ENCODE peak calls at places on chromosome 17, in ten cellular contexts. One of them, this sample, is unnamed.

GRCh38 chr17:37558299-37558698 is 50.9 kb downstream of the SYNRG start:
- DNase-seq in IMR-90: peak; percentile 47
- DNase-seq in A549: no peak
- DNase-seq in heart left ventricle: no peak
- DNase-seq in K562: no peak
- DNase-seq in Peyer's patch: no peak
- DNase-seq in stomach: no peak
- DNase-seq in thyroid gland: no peak
- DNase-seq in lower leg skin: no peak
- DNase-seq in esophagus squamous epithelium: no peak
- DNase-seq in this sample: no peak

GRCh38 chr17:50458290-50458689 is 10.4 kb downstream of the CHAD start:
- DNase-seq in IMR-90: no peak
- DNase-seq in A549: no peak
- DNase-seq in heart left ventricle: no peak
- DNase-seq in K562: no peak
- DNase-seq in Peyer's patch: no peak
- DNase-seq in stomach: no peak
- DNase-seq in thyroid gland: no peak
- DNase-seq in lower leg skin: no peak
- DNase-seq in esophagus squamous epithelium: no peak
- DNase-seq in this sample: no peak

GRCh38 chr17:40329981-40330794 is 21.2 kb downstream of the RARA start:
- DNase-seq in IMR-90: no peak
- DNase-seq in A549: no peak
- DNase-seq in heart left ventricle: peak; percentile 89
- DNase-seq in K562: peak; percentile 48
- DNase-seq in Peyer's patch: no peak
- DNase-seq in stomach: peak; percentile 76
- DNase-seq in thyroid gland: peak; percentile 95
- DNase-seq in lower leg skin: no peak
- DNase-seq in esophagus squamous epithelium: no peak
- DNase-seq in this sample: peak; percentile 84

GRCh38 chr17:6786618-6787017 is 10.6 kb downstream of the FBXO39 start:
- DNase-seq in IMR-90: peak; percentile 63
- DNase-seq in A549: peak; percentile 14
- DNase-seq in heart left ventricle: no peak
- DNase-seq in K562: no peak
- DNase-seq in Peyer's patch: no peak
- DNase-seq in stomach: no peak
- DNase-seq in thyroid gland: no peak
- DNase-seq in lower leg skin: no peak
- DNase-seq in esophagus squamous epithelium: no peak
- DNase-seq in this sample: no peak

GRCh38 chr17:38636054-38636453 is 30.3 kb upstream of the SRCIN1 start:
- DNase-seq in IMR-90: no peak
- DNase-seq in A549: no peak
- DNase-seq in heart left ventricle: no peak
- DNase-seq in K562: no peak
- DNase-seq in Peyer's patch: no peak
- DNase-seq in stomach: no peak
- DNase-seq in thyroid gland: no peak
- DNase-seq in lower leg skin: no peak
- DNase-seq in esophagus squamous epithelium: no peak
- DNase-seq in this sample: peak; percentile 12

GRCh38 chr17:67116045-67116575 is 71.8 kb downstream of the CACNG1 start:
- DNase-seq in IMR-90: no peak
- DNase-seq in A549: no peak
- DNase-seq in heart left ventricle: no peak
- DNase-seq in K562: no peak
- DNase-seq in Peyer's patch: no peak
- DNase-seq in stomach: no peak
- DNase-seq in thyroid gland: no peak
- DNase-seq in lower leg skin: no peak
- DNase-seq in esophagus squamous epithelium: no peak
- DNase-seq in this sample: no peak

GRCh38 chr17:64356304-64356686 is 34.4 kb downstream of the PECAM1 start:
- DNase-seq in IMR-90: no peak
- DNase-seq in A549: no peak
- DNase-seq in heart left ventricle: no peak
- DNase-seq in K562: no peak
- DNase-seq in Peyer's patch: no peak
- DNase-seq in stomach: no peak
- DNase-seq in thyroid gland: no peak
- DNase-seq in lower leg skin: no peak
- DNase-seq in esophagus squamous epithelium: no peak
- DNase-seq in this sample: no peak

GRCh38 chr17:39564201-39564828 is 43.4 kb downstream of the NEUROD2 start:
- DNase-seq in IMR-90: no peak
- DNase-seq in A549: peak; percentile 36
- DNase-seq in heart left ventricle: no peak
- DNase-seq in K562: peak; percentile 52
- DNase-seq in Peyer's patch: no peak
- DNase-seq in stomach: no peak
- DNase-seq in thyroid gland: no peak
- DNase-seq in lower leg skin: no peak
- DNase-seq in esophagus squamous epithelium: no peak
- DNase-seq in this sample: no peak

GRCh38 chr17:57637668-57638010 is 107.5 kb downstream of the CCDC182 start:
- DNase-seq in IMR-90: no peak
- DNase-seq in A549: no peak
- DNase-seq in heart left ventricle: no peak
- DNase-seq in K562: no peak
- DNase-seq in Peyer's patch: no peak
- DNase-seq in stomach: no peak
- DNase-seq in thyroid gland: no peak
- DNase-seq in lower leg skin: no peak
- DNase-seq in esophagus squamous epithelium: no peak
- DNase-seq in this sample: no peak

GRCh38 chr17:69477204-69477899 is 62.9 kb downstream of the MAP2K6 start:
- DNase-seq in IMR-90: no peak
- DNase-seq in A549: no peak
- DNase-seq in heart left ventricle: no peak
- DNase-seq in K562: no peak
- DNase-seq in Peyer's patch: no peak
- DNase-seq in stomach: no peak
- DNase-seq in thyroid gland: no peak
- DNase-seq in lower leg skin: no peak
- DNase-seq in esophagus squamous epithelium: no peak
- DNase-seq in this sample: no peak

GRCh38 chr17:12512712-12513355 is 152.9 kb upstream of the MYOCD start:
- DNase-seq in IMR-90: peak; percentile 77
- DNase-seq in A549: no peak
- DNase-seq in heart left ventricle: no peak
- DNase-seq in K562: no peak
- DNase-seq in Peyer's patch: no peak
- DNase-seq in stomach: no peak
- DNase-seq in thyroid gland: no peak
- DNase-seq in lower leg skin: no peak
- DNase-seq in esophagus squamous epithelium: no peak
- DNase-seq in this sample: no peak

GRCh38 chr17:66038125-66038524 is 153.8 kb downstream of the CEP112 start:
- DNase-seq in IMR-90: no peak
- DNase-seq in A549: no peak
- DNase-seq in heart left ventricle: no peak
- DNase-seq in K562: no peak
- DNase-seq in Peyer's patch: no peak
- DNase-seq in stomach: no peak
- DNase-seq in thyroid gland: no peak
- DNase-seq in lower leg skin: no peak
- DNase-seq in esophagus squamous epithelium: no peak
- DNase-seq in this sample: no peak

GRCh38 chr17:73363788-73364522 is 52.2 kb upstream of the CDC42EP4 start:
- DNase-seq in IMR-90: no peak
- DNase-seq in A549: no peak
- DNase-seq in heart left ventricle: no peak
- DNase-seq in K562: no peak
- DNase-seq in Peyer's patch: no peak
- DNase-seq in stomach: no peak
- DNase-seq in thyroid gland: no peak
- DNase-seq in lower leg skin: no peak
- DNase-seq in esophagus squamous epithelium: no peak
- DNase-seq in this sample: no peak

GRCh38 chr17:30913955-30914354 is 7.8 kb upstream of the ADAP2 start:
- DNase-seq in IMR-90: no peak
- DNase-seq in A549: no peak
- DNase-seq in heart left ventricle: no peak
- DNase-seq in K562: no peak
- DNase-seq in Peyer's patch: no peak
- DNase-seq in stomach: no peak
- DNase-seq in thyroid gland: no peak
- DNase-seq in lower leg skin: no peak
- DNase-seq in esophagus squamous epithelium: no peak
- DNase-seq in this sample: no peak
- TF ChIP-seq CTCF in IMR-90: no peak
- TF ChIP-seq CTCF in A549: peak; percentile 8
- TF ChIP-seq CTCF in heart left ventricle: no peak
- TF ChIP-seq CTCF in K562: no peak
- TF ChIP-seq CTCF in Peyer's patch: no peak
- TF ChIP-seq CTCF in stomach: no peak
- TF ChIP-seq CTCF in thyroid gland: no peak
- TF ChIP-seq CTCF in lower leg skin: no peak
- TF ChIP-seq CTCF in esophagus squamous epithelium: no peak
- TF ChIP-seq CTCF in this sample: no peak

GRCh38 chr17:77281904-77282367 is 141.2 kb downstream of the SEC14L1 start:
- DNase-seq in IMR-90: no peak
- DNase-seq in A549: peak; percentile 81
- DNase-seq in heart left ventricle: no peak
- DNase-seq in K562: no peak
- DNase-seq in Peyer's patch: peak; percentile 70
- DNase-seq in stomach: peak; percentile 65
- DNase-seq in thyroid gland: peak; percentile 30
- DNase-seq in lower leg skin: peak; percentile 19
- DNase-seq in esophagus squamous epithelium: no peak
- DNase-seq in this sample: no peak

GRCh38 chr17:77284023-77284617 is 143.4 kb downstream of the SEC14L1 start:
- DNase-seq in IMR-90: no peak
- DNase-seq in A549: no peak
- DNase-seq in heart left ventricle: no peak
- DNase-seq in K562: no peak
- DNase-seq in Peyer's patch: no peak
- DNase-seq in stomach: no peak
- DNase-seq in thyroid gland: no peak
- DNase-seq in lower leg skin: no peak
- DNase-seq in esophagus squamous epithelium: no peak
- DNase-seq in this sample: no peak

GRCh38 chr17:77280304-77280910 is 139.6 kb downstream of the SEC14L1 start:
- DNase-seq in IMR-90: peak; percentile 84
- DNase-seq in A549: no peak
- DNase-seq in heart left ventricle: no peak
- DNase-seq in K562: no peak
- DNase-seq in Peyer's patch: peak; percentile 64
- DNase-seq in stomach: no peak
- DNase-seq in thyroid gland: peak; percentile 7
- DNase-seq in lower leg skin: peak; percentile 19
- DNase-seq in esophagus squamous epithelium: no peak
- DNase-seq in this sample: no peak

GRCh38 chr17:77281024-77281903 is 140.5 kb downstream of the SEC14L1 start:
- DNase-seq in IMR-90: peak; percentile 29
- DNase-seq in A549: peak; percentile 86
- DNase-seq in heart left ventricle: peak; percentile 48
- DNase-seq in K562: peak; percentile 95
- DNase-seq in Peyer's patch: peak; percentile 88
- DNase-seq in stomach: peak; percentile 74
- DNase-seq in thyroid gland: peak; percentile 74
- DNase-seq in lower leg skin: peak; percentile 18
- DNase-seq in esophagus squamous epithelium: no peak
- DNase-seq in this sample: peak; percentile 46

DNA sequence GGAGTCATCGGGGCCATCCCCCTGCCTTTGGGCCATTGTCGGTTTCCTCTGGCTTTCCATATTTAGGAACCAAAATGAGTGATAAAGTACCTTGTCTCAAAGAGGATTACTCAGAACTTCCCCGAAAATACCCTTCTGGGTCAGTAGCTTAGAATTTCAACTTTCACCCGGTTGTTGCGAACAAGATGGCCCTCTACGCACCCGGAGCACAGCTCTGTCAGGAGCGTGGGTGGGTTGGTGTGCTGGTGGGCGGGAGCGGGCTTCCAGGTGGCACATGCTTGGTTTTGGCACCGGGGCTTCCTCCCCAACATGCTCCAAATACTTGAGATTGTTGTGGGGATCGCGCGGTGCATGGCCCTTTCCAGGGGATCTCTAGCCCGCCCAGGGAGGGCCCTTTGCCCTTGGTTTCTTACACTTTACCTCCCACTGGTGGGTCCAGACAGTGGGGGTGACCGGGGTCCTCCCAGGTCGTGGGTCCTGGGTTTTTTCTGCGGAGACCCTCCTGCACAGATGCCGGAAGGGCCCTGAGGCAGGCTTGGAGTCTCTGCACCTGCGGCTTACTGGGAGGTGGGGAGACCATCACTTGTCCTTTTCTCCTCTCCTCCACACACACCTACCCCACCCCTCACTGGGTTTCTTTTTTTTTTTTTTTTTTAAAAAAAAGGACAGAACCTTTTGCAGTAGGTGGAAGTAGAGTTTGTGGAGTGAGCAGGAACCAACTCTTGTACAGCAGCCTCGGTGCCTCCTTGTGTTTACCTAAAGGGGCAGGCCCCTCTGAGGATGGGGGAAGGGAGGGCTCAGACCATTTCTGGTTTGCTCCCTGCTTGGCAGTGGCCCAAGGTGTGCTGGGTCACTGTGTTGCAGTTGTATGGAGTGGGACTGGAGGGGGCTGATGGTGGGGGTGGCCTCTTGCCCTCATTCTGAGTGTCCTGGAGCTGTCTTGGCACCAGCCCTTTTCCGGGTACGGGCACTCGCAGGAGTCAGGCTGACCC is 142.1 kb downstream of the SEC14L1 start:
- DNase-seq in IMR-90: peak; percentile 43
- DNase-seq in A549: peak; percentile 72
- DNase-seq in heart left ventricle: no peak
- DNase-seq in K562: no peak
- DNase-seq in Peyer's patch: peak; percentile 62
- DNase-seq in stomach: peak; percentile 80
- DNase-seq in thyroid gland: peak; percentile 88
- DNase-seq in lower leg skin: no peak
- DNase-seq in esophagus squamous epithelium: no peak
- DNase-seq in this sample: no peak
- TF ChIP-seq POLR2A in IMR-90: no peak
- TF ChIP-seq POLR2A in A549: no peak
- TF ChIP-seq POLR2A in heart left ventricle: no peak
- TF ChIP-seq POLR2A in K562: no peak
- TF ChIP-seq POLR2A in Peyer's patch: no peak
- TF ChIP-seq POLR2A in stomach: no peak
- TF ChIP-seq POLR2A in thyroid gland: no peak
- TF ChIP-seq POLR2A in lower leg skin: no peak
- TF ChIP-seq POLR2A in esophagus squamous epithelium: no peak
- TF ChIP-seq POLR2A in this sample: no peak

GRCh38 chr17:11031787-11032186 is 193.9 kb upstream of the PIRT start:
- DNase-seq in IMR-90: no peak
- DNase-seq in A549: peak; percentile 33
- DNase-seq in heart left ventricle: no peak
- DNase-seq in K562: peak; percentile 3
- DNase-seq in Peyer's patch: no peak
- DNase-seq in stomach: no peak
- DNase-seq in thyroid gland: no peak
- DNase-seq in lower leg skin: no peak
- DNase-seq in esophagus squamous epithelium: no peak
- DNase-seq in this sample: no peak
- TF ChIP-seq CTCF in IMR-90: no peak
- TF ChIP-seq CTCF in A549: no peak
- TF ChIP-seq CTCF in heart left ventricle: no peak
- TF ChIP-seq CTCF in K562: no peak
- TF ChIP-seq CTCF in Peyer's patch: no peak
- TF ChIP-seq CTCF in stomach: no peak
- TF ChIP-seq CTCF in thyroid gland: no peak
- TF ChIP-seq CTCF in lower leg skin: no peak
- TF ChIP-seq CTCF in esophagus squamous epithelium: no peak
- TF ChIP-seq CTCF in this sample: no peak

GRCh38 chr17:81978901-81979298 is 1.5 kb downstream of the ASPSCR1 start:
- DNase-seq in IMR-90: no peak
- DNase-seq in A549: no peak
- DNase-seq in heart left ventricle: no peak
- DNase-seq in K562: no peak
- DNase-seq in Peyer's patch: peak; percentile 69
- DNase-seq in stomach: peak; percentile 52
- DNase-seq in thyroid gland: no peak
- DNase-seq in lower leg skin: no peak
- DNase-seq in esophagus squamous epithelium: no peak
- DNase-seq in this sample: no peak
- TF ChIP-seq POLR2A in IMR-90: no peak
- TF ChIP-seq POLR2A in A549: no peak
- TF ChIP-seq POLR2A in heart left ventricle: no peak
- TF ChIP-seq POLR2A in K562: no peak
- TF ChIP-seq POLR2A in Peyer's patch: no peak
- TF ChIP-seq POLR2A in stomach: no peak
- TF ChIP-seq POLR2A in thyroid gland: no peak
- TF ChIP-seq POLR2A in lower leg skin: no peak
- TF ChIP-seq POLR2A in esophagus squamous epithelium: no peak
- TF ChIP-seq POLR2A in this sample: no peak

This sample was measured in testis.